ENCODE peak calls at places on chromosomes 4 and X, in nine cellular contexts. Y is T-helper 1 cell; H is mesothelial cell of epicardium; T is activated CD4-positive, CD25-positive, alpha-beta regulatory T cell; B is GM04504; C is ascending aorta; X is posterior vena cava; Q is T47D; P is DMS79. E is an unnamed sample.

GRCh38 chr4:26583538-26583864 is 383 bp upstream of the TBC1D19 start:
- DNase-seq in C (no peak), B (no peak), H (no peak), Y (no peak), T (no peak), Q (no peak), P (peak; percentile 21), X (no peak), E (no peak)

GRCh38 chr4:41882622-41883347 is 52.4 kb upstream of the TMEM33 start:
- DNase-seq in Y (no peak), T (peak; percentile 25), H (no peak), Q (peak; percentile 25), C (no peak), P (no peak), B (no peak), X (peak; percentile 81), E (peak; percentile 49)

GRCh38 chr4:7829687-7830580 is 109.7 kb downstream of the AFAP1 start:
- DNase-seq in Q (no peak), X (no peak), P (no peak), C (no peak), H (no peak), Y (no peak), T (no peak), B (no peak), E (no peak)

GRCh38 chr4:112274959-112275358 is 10.7 kb downstream of the TIFA start:
- DNase-seq in T (no peak), X (no peak), H (no peak), Q (no peak), C (no peak), P (no peak), B (no peak), Y (no peak), E (no peak)

GRCh38 chr4:188168621-188169020 is 29.4 kb downstream of the TRIML1 start:
- DNase-seq in B (no peak), Q (no peak), Y (no peak), X (no peak), C (no peak), T (no peak), P (no peak), H (no peak), E (no peak)

GRCh38 chrX:28757290-28757689 is 170.0 kb downstream of the IL1RAPL1 start:
- DNase-seq in H (no peak), B (no peak), Q (no peak), C (no peak), X (no peak), T (no peak), Y (no peak), P (no peak), E (no peak)

GRCh38 chr4:55754754-55755350 is 64.7 kb upstream of the EXOC1L start:
- DNase-seq in T (no peak), Y (no peak), P (no peak), Q (no peak), B (peak; percentile 17), H (no peak), C (no peak), X (no peak), E (no peak)

GRCh38 chr4:94127707-94128328 is 79.8 kb upstream of the SMARCAD1 start:
- DNase-seq in P (no peak), T (no peak), X (no peak), B (peak; percentile 1), C (no peak), Y (no peak), Q (peak; percentile 61), H (no peak), E (no peak)

GRCh38 chrX:9327747-9328145 is 137.1 kb upstream of the TBL1X start:
- DNase-seq in Y (no peak), Q (peak; percentile 42), T (no peak), H (no peak), C (no peak), B (peak; percentile 53), P (no peak), X (no peak), E (no peak)

GRCh38 chrX:15384304-15384703 is at the start of gene VEGFD:
- DNase-seq in X (no peak), B (peak; percentile 34), Y (no peak), H (no peak), C (no peak), P (no peak), T (no peak), Q (no peak), E (no peak)

GRCh38 chr4:4474496-4474895 is 67.4 kb downstream of the STX18 start:
- DNase-seq in H (no peak), Q (no peak), P (no peak), B (no peak), Y (no peak), T (no peak), X (no peak), C (no peak), E (no peak)

GRCh38 chr4:3313556-3314228 is 20.9 kb downstream of the RGS12 start:
- DNase-seq in T (no peak), P (no peak), C (peak; percentile 39), X (no peak), Q (no peak), Y (no peak), H (no peak), B (no peak), E (no peak)

GRCh38 chr4:20984011-20984836 is 284.0 kb downstream of the PACRGL start:
- DNase-seq in Q (no peak), X (peak; percentile 81), P (no peak), H (no peak), C (no peak), T (no peak), Y (no peak), B (no peak), E (no peak)

GRCh38 chr4:185931986-185932385 is 120.0 kb upstream of the SORBS2 start:
- DNase-seq in T (no peak), B (no peak), Y (no peak), H (no peak), C (no peak), Q (no peak), P (no peak), X (no peak), E (no peak)

GRCh38 chrX:2848806-2849420 is 20.2 kb downstream of the GYG2 start:
- DNase-seq in H (no peak), X (no peak), C (no peak), Q (peak; percentile 80), B (peak; percentile 17), Y (no peak), P (no peak), T (no peak), E (no peak)

GRCh38 chrX:116490091-116490490 is 27.3 kb upstream of the CT83 start:
- DNase-seq in Y (no peak), T (no peak), B (no peak), C (no peak), H (no peak), P (no peak), X (no peak), Q (peak; percentile 6), E (no peak)

GRCh38 chr4:72568959-72569718 is at the start of gene ADAMTS3:
- DNase-seq in T (no peak), P (peak; percentile 5), H (peak; percentile 69), B (no peak), Y (no peak), X (peak; percentile 89), C (peak; percentile 79), Q (peak; percentile 40), E (no peak)

GRCh38 chrX:1300449-1300848 is 31.8 kb downstream of the CSF2RA start:
- DNase-seq in C (no peak), T (no peak), Y (no peak), P (no peak), Q (no peak), X (no peak), B (no peak), H (no peak), E (no peak)

GRCh38 chr4:35106091-35106734 is 1138.1 kb downstream of the ARAP2 start:
- DNase-seq in H (no peak), Y (no peak), T (no peak), Q (no peak), C (no peak), P (no peak), B (no peak), X (no peak), E (no peak)

GRCh38 chr4:88880501-88881226 is 176.3 kb downstream of the FAM13A start:
- DNase-seq in P (peak; percentile 93), X (no peak), C (no peak), B (no peak), Q (peak; percentile 3), Y (no peak), T (no peak), H (no peak), E (no peak)

GRCh38 chrX:55787063-55787462 is 69.5 kb downstream of the RRAGB start:
- DNase-seq in P (no peak), H (no peak), C (no peak), B (no peak), Y (no peak), Q (no peak), X (no peak), T (no peak), E (no peak)

GRCh38 chr4:184506527-184507121 is 32.3 kb upstream of the IRF2 start:
- DNase-seq in Y (no peak), Q (peak; percentile 12), B (no peak), T (no peak), H (no peak), P (no peak), C (no peak), X (no peak), E (peak; percentile 14)

GRCh38 chr4:8267077-8267476 is 2.5 kb upstream of the HTRA3 start:
- DNase-seq in T (no peak), Q (peak; percentile 59), C (peak; percentile 78), B (no peak), H (peak; percentile 45), P (no peak), Y (no peak), X (peak; percentile 92), E (no peak)

GRCh38 chr4:185141777-185142176 is 1.3 kb upstream of the SLC25A4 start:
- DNase-seq in X (no peak), P (no peak), Q (no peak), C (no peak), B (no peak), H (no peak), T (no peak), Y (no peak), E (no peak)

GRCh38 chr4:176753049-176753448 is 39.7 kb downstream of the VEGFC start:
- DNase-seq in Q (no peak), X (no peak), C (no peak), T (no peak), P (no peak), Y (no peak), B (peak; percentile 85), H (no peak), E (no peak)

GRCh38 chr4:128309585-128309984 is 22.0 kb upstream of the PGRMC2 start:
- DNase-seq in P (no peak), X (no peak), H (no peak), Y (no peak), B (no peak), Q (no peak), T (no peak), C (no peak), E (no peak)

GRCh38 chr4:16516796-16517413 is 290.6 kb upstream of the TAPT1 start:
- DNase-seq in Q (peak; percentile 2), B (peak; percentile 64), H (peak; percentile 26), Y (no peak), X (no peak), T (no peak), C (peak; percentile 66), P (no peak), E (no peak)